ENCODE peak calls at places on chromosomes 7 and 10, in four cellular contexts. J, U, S and F are unnamed samples.
A peak's percentile ranks its signal among the peaks of the same experiment; 100 is the strongest.

GRCh38 chr10:7933262-7933661 is 115.0 kb downstream of the TAF3 start:
- DNase-seq in S (peak; percentile 3), U (no peak), J (no peak), F (no peak)

GRCh38 chr7:103962070-103962469 is 27.4 kb downstream of the RELN start:
- DNase-seq in S (no peak), U (no peak), J (no peak), F (no peak)

GRCh38 chr10:127142831-127143230 is 53.6 kb downstream of the INSYN2A start:
- DNase-seq in S (no peak), J (no peak), U (no peak), F (no peak)

GRCh38 chr7:95190515-95190914 is 133.8 kb downstream of the PON1 start:
- DNase-seq in U (no peak), J (no peak), S (peak; percentile 6), F (no peak)

GRCh38 chr7:26620352-26620751 is 244.0 kb downstream of the SKAP2 start:
- DNase-seq in U (no peak), J (no peak), S (no peak), F (no peak)

GRCh38 chr7:41940760-41941343 is 238.0 kb upstream of the INHBA start:
- DNase-seq in S (peak; percentile 84), U (peak; percentile 60), J (no peak), F (peak; percentile 85)

GRCh38 chr7:84207025-84207424 is 12.4 kb upstream of the SEMA3A start:
- DNase-seq in S (no peak), J (no peak), U (no peak), F (no peak)

GRCh38 chr7:95780665-95781064 is 8.3 kb downstream of the DYNC1I1 start:
- DNase-seq in J (no peak), U (no peak), S (no peak), F (no peak)

GRCh38 chr7:44309271-44310091 is 15.9 kb downstream of the CAMK2B start:
- DNase-seq in S (peak; percentile 88), J (peak; percentile 87), U (peak; percentile 67), F (peak; percentile 80)

GRCh38 chr10:110967009-110967630 is 47.7 kb downstream of the SHOC2 start:
- DNase-seq in U (no peak), S (peak; percentile 19), J (no peak), F (no peak)

GRCh38 chr7:83827036-83827435 is 178.1 kb upstream of the SEMA3E start:
- DNase-seq in S (no peak), J (no peak), U (no peak), F (no peak)

GRCh38 chr10:52491246-52492000 is 177.3 kb downstream of the DKK1 start:
- DNase-seq in U (no peak), S (peak; percentile 81), J (no peak), F (no peak)

GRCh38 chr7:148325208-148325607 is 265.4 kb upstream of the C7orf33 start:
- DNase-seq in U (no peak), S (no peak), J (no peak), F (no peak)

GRCh38 chr10:95832216-95833037 is 75.3 kb upstream of the CC2D2B start:
- DNase-seq in U (no peak), S (no peak), J (peak; percentile 77), F (no peak)

GRCh38 chr7:25656071-25656470 is 427.8 kb upstream of the NPVF start:
- DNase-seq in S (no peak), J (no peak), U (no peak), F (no peak)

GRCh38 chr7:33076737-33077136 is 14.2 kb upstream of the NT5C3A start:
- DNase-seq in U (no peak), S (no peak), J (no peak), F (no peak)

GRCh38 chr10:97961979-97962378 is 68.4 kb downstream of the CRTAC1 start:
- DNase-seq in J (no peak), S (no peak), U (peak; percentile 63), F (no peak)

GRCh38 chr7:125118444-125118843 is 188.8 kb upstream of the POT1 start:
- DNase-seq in S (no peak), J (no peak), U (no peak), F (no peak)

GRCh38 chr10:24277771-24278518 is 69.0 kb downstream of the KIAA1217 start:
- DNase-seq in S (peak; percentile 28), J (no peak), U (no peak), F (no peak)

GRCh38 chr7:156780724-156781455 is 112.1 kb downstream of the LMBR1 start:
- DNase-seq in S (no peak), J (no peak), U (no peak), F (no peak)

DNA sequence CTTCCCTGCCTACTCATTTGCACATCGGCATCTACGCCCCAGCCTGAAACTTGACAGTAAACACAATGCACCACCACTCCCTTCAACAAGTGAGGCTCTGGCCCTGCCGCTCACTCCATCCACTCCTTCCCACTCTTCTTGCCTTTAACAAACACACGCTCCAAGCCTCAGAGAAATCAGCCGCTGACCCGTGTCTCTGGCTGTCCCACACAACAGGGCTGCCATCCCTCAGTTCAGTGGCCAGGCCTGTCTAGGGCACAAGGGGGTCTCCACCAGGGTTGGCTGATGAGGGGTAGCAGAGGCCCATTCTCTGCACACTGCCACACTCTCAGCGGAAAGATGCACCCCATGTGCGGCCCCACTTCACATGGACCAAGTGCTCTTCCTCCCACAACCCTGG is 54.5 kb downstream of the CTBP2 start:
- DNase-seq in J (peak; percentile 36), S (no peak), U (no peak), F (no peak)
- H3K4me1 ChIP-seq in J (peaks cover 23% of the 10 kb centered on the region), S (peaks cover 6% of the 10 kb centered on the region), U (peaks cover 22% of the 10 kb centered on the region), F (no peaks in the 10 kb centered on the region)

GRCh38 chr7:30912021-30912420 is 368 bp downstream of the AQP1 start:
- DNase-seq in J (no peak), U (no peak), S (no peak), F (peak; percentile 62)

GRCh38 chr7:30912986-30913671 is 1.5 kb downstream of the AQP1 start:
- DNase-seq in U (no peak), J (no peak), S (no peak), F (peak; percentile 40)

GRCh38 chr7:30911133-30911532 is 520 bp upstream of the AQP1 start:
- DNase-seq in S (no peak), J (no peak), U (no peak), F (peak; percentile 50)

GRCh38 chr7:30911561-30911969 is at the start of gene AQP1:
- DNase-seq in J (no peak), U (peak; percentile 91), S (no peak), F (peak; percentile 97)

DNA sequence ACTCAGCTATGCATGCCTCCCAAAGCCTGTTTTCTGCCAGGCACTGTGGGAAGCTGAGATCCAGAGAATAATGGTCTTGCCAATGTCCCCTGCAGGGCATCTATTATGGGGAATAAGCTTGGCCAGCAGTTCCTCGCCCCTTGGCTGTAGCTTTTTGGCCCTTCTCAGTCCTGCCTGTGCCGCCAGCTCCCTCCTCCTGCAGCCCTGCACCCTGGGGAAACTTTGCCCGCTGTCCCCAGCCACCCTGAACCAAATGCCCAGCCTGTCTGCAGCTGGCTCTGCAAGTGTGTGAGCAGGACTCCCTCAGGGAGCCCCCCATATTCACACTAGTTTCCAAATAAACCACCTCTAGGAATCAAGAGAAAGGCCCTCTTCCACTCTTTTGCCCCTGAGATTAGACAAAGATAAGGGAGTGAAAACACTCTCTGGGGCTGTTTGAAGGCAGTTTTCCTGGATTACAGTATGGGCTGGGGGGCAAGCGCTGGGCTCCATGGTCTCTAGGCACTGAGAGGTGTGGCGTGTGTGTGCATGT is 867 bp downstream of the AQP1 start:
- DNase-seq in S (no peak), J (no peak), U (no peak), F (no peak)
- H3K4me3 ChIP-seq in S (no peak overlapping the region), J (peak overlapping the region; percentile 19), U (peak overlapping the region; percentile 70), F (peak overlapping the region; percentile 88)

GRCh38 chr10:20105931-20106330 is 289.7 kb downstream of the PLXDC2 start:
- DNase-seq in J (no peak), S (no peak), U (no peak), F (no peak)
- H3K27ac ChIP-seq in J (no peak overlapping the region), S (no peak overlapping the region), U (no peak overlapping the region), F (no peak overlapping the region)

DNA sequence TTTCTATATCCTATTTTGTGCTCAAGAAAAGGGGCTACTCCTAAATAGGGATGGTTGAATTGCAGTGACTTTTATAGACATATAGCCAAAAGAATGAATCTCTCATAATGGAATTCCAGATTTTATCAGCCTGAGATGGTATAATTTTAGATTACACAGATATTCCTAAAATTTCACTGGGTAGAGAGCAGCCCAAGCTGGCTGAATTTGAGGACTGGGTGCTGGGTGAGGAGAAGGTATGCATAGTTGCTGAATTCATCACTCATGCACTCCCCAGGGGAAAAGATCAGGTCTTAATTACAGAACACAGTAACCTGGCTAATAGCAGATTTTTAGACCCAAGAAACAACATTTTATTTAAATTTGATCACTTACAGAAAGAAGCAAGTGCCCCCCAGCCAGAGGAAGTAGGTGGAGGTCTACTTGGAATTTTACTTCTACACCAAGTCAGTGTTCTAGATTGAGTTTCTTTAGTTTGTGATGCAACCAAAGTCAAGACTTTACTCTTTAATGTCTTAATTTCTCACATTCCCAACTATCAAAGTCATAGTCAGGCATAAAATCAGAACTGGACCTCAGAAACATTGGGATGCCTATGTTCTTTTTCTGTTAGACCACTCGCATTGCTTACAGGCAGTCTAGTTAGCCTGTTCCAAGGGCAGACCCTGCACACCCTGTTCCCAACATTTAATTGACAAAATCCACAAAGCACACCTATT is 337.4 kb upstream of the PODXL start:
- DNase-seq in S (peak; percentile 48), J (no peak), U (no peak), F (no peak)
- H3K4me1 ChIP-seq in S (peaks cover 54% of the 10 kb centered on the region), J (no peaks in the 10 kb centered on the region), U (no peaks in the 10 kb centered on the region), F (no peaks in the 10 kb centered on the region)

DNA sequence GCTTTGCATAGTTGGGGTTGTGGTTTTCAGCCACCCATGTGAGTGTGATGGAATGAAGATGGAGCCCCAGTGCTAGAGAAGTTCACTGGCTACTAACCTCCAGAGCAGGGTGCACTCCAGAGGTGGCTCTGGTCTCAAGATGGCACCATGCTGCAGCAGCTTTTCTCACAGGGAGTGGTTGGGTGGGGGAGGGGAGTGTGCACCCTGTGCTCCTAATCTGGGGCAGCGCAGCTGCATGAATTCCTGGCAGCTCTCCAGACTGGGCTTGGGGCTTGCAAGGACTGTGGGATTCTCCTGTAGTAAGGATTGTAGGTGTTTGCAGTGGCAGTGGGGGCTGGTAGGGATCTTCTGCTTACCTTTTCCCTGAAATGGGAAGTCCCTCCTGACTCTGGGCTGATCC is 23.7 kb downstream of the PHTF2 start:
- DNase-seq in U (no peak), S (no peak), J (no peak), F (no peak)
- H3K4me3 ChIP-seq in U (no peak overlapping the region), S (no peak overlapping the region), J (no peak overlapping the region), F (no peak overlapping the region)

GRCh38 chr7:36132025-36132424 is 21.0 kb upstream of the EEPD1 start:
- DNase-seq in J (no peak), S (no peak), U (no peak), F (no peak)

GRCh38 chr7:36130236-36130945 is 22.7 kb upstream of the EEPD1 start:
- DNase-seq in U (no peak), S (no peak), J (no peak), F (no peak)

GRCh38 chr7:36131026-36131425 is 22.0 kb upstream of the EEPD1 start:
- DNase-seq in J (no peak), S (peak; percentile 55), U (no peak), F (no peak)

GRCh38 chr7:36129048-36129534 is 24.0 kb upstream of the EEPD1 start:
- DNase-seq in S (peak; percentile 83), U (no peak), J (no peak), F (no peak)

GRCh38 chr7:36131499-36131898 is 21.6 kb upstream of the EEPD1 start:
- DNase-seq in U (no peak), S (no peak), J (no peak), F (no peak)
- H3K27ac ChIP-seq in U (no peak overlapping the region), S (no peak overlapping the region), J (no peak overlapping the region), F (no peak overlapping the region)